ENCODE peak calls at places on chromosomes 12 and 14, in nine cellular contexts. A is upper lobe of right lung, T is esophagus squamous epithelium, I is body of pancreas, Y is pancreas, N is mucosa of descending colon, S is colonic mucosa, E is gastrocnemius medialis, W is right lobe of liver. X is an unnamed sample.

GRCh38 chr12:42792265-42792664 is 202.7 kb upstream of the PRICKLE1 start:
- DNase-seq in A (no peak), T (no peak), I (no peak), Y (no peak), N (no peak), S (no peak), E (no peak), W (no peak), X (no peak)

GRCh38 chr14:92846162-92846897 is 52.2 kb downstream of the GOLGA5 start:
- DNase-seq in A (no peak), T (no peak), I (peak; percentile 62), Y (no peak), N (no peak), S (no peak), E (no peak), W (no peak), X (peak; percentile 59)

GRCh38 chr12:97386133-97386581 is 76.4 kb upstream of the RMST start:
- DNase-seq in A (no peak), T (no peak), I (no peak), Y (no peak), N (no peak), S (no peak), E (no peak), W (no peak), X (no peak)

GRCh38 chr12:75656650-75657049 is 145.2 kb upstream of the KRR1 start:
- DNase-seq in A (no peak), T (no peak), I (no peak), Y (no peak), N (no peak), S (no peak), E (no peak), W (no peak), X (no peak)

GRCh38 chr12:93860659-93861373 is 183.6 kb downstream of the CRADD start:
- DNase-seq in A (no peak), T (no peak), I (no peak), Y (no peak), N (no peak), S (no peak), E (no peak), W (no peak), X (no peak)

GRCh38 chr12:95997911-95998510 is 1.9 kb upstream of the HAL start:
- DNase-seq in A (no peak), T (no peak), I (no peak), Y (no peak), N (no peak), S (no peak), E (no peak), W (no peak), X (no peak)

GRCh38 chr12:24111101-24111500 is 161.6 kb upstream of the SOX5 start:
- DNase-seq in A (no peak), T (no peak), I (no peak), Y (no peak), N (no peak), S (no peak), E (no peak), W (no peak), X (no peak)

GRCh38 chr14:60328588-60328987 is 79.6 kb downstream of the PPM1A start:
- DNase-seq in A (no peak), T (no peak), I (no peak), Y (no peak), N (no peak), S (no peak), E (no peak), W (no peak), X (no peak)

GRCh38 chr12:12582895-12583303 is 20.2 kb upstream of the DUSP16 start:
- DNase-seq in A (no peak), T (no peak), I (no peak), Y (no peak), N (no peak), S (peak; percentile 35), E (no peak), W (no peak), X (peak; percentile 85)

GRCh38 chr12:101781834-101782543 is 42.7 kb upstream of the SYCP3 start:
- DNase-seq in A (no peak), T (no peak), I (no peak), Y (no peak), N (no peak), S (no peak), E (no peak), W (no peak), X (no peak)

GRCh38 chr14:102885686-102886447 is 36.6 kb upstream of the AMN start:
- DNase-seq in A (no peak), T (no peak), I (no peak), Y (no peak), N (no peak), S (no peak), E (no peak), W (no peak), X (no peak)

GRCh38 chr14:102057480-102058114 is 29.2 kb downstream of the HSP90AA1 start:
- DNase-seq in A (no peak), T (no peak), I (no peak), Y (no peak), N (no peak), S (no peak), E (no peak), W (no peak), X (no peak)

GRCh38 chr12:108966378-108967151 is 54.3 kb downstream of the SVOP start:
- DNase-seq in A (no peak), T (no peak), I (no peak), Y (no peak), N (no peak), S (no peak), E (peak; percentile 13), W (no peak), X (no peak)

GRCh38 chr12:53328043-53328435 is 6.6 kb upstream of the AAAS start:
- DNase-seq in A (no peak), T (no peak), I (no peak), Y (no peak), N (no peak), S (no peak), E (no peak), W (no peak), X (no peak)
- H3K4me3 ChIP-seq in A (no peak overlapping the region), T (no peak overlapping the region), I (no peak overlapping the region), Y (no peak overlapping the region), N (no peak overlapping the region), S (no peak overlapping the region), E (no peak overlapping the region), W (no peak overlapping the region), X (no peak overlapping the region)

DNA sequence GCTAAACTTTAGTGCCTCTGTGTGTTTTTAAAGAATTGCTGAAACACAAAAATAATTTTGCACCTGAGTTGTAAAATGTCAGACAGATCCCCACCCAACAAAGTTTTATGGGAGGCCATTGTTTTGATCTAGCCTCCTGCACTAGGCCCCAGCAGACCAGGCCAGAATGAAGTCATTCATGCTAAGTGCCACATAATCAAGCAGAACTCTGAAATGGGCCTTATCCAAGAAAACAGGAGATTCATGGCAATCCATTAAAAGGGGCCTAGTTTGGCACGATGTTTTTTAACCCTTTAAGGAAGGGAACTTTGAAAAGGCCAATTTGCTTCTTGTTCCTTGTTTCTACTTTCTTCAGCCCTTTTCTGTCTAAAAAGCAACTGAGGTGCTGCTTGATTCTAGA is 260.9 kb downstream of the ITPR2 start:
- DNase-seq in A (no peak), T (no peak), I (no peak), Y (no peak), N (no peak), S (peak; percentile 34), E (no peak), W (no peak), X (no peak)
- H3K36me3 ChIP-seq in A (no peaks in the 10 kb centered on the region), T (no peaks in the 10 kb centered on the region), I (no peaks in the 10 kb centered on the region), Y (no peaks in the 10 kb centered on the region), N (no peaks in the 10 kb centered on the region), S (no peaks in the 10 kb centered on the region), E (no peaks in the 10 kb centered on the region), W (no peaks in the 10 kb centered on the region), X (peaks cover 4% of the 10 kb centered on the region)

GRCh38 chr12:63779498-63780481 is at the start of gene RXYLT1:
- DNase-seq in A (peak; percentile 94), T (peak; percentile 26), I (peak; percentile 81), Y (peak; percentile 87), N (peak; percentile 92), S (peak; percentile 88), E (peak; percentile 74), W (peak; percentile 92), X (peak; percentile 91)
- TF ChIP-seq CTCF in A (no peak), T (no peak), I (no peak), Y (no peak), N (no peak), S (no peak), E (peak; percentile 26), W (no peak), X (no peak)

GRCh38 chr14:69356903-69357543 is 41.1 kb downstream of the ERH start:
- DNase-seq in A (no peak), T (no peak), I (no peak), Y (no peak), N (no peak), S (no peak), E (no peak), W (no peak), X (no peak)

GRCh38 chr14:69355155-69355954 is 42.7 kb downstream of the ERH start:
- DNase-seq in A (no peak), T (no peak), I (no peak), Y (no peak), N (no peak), S (no peak), E (no peak), W (no peak), X (no peak)

GRCh38 chr14:69353168-69353567 is 44.9 kb downstream of the ERH start:
- DNase-seq in A (no peak), T (no peak), I (no peak), Y (no peak), N (no peak), S (no peak), E (no peak), W (no peak), X (no peak)

GRCh38 chr14:69355955-69356321 is 42.2 kb downstream of the ERH start:
- DNase-seq in A (no peak), T (no peak), I (no peak), Y (no peak), N (no peak), S (no peak), E (peak; percentile 19), W (no peak), X (no peak)

DNA sequence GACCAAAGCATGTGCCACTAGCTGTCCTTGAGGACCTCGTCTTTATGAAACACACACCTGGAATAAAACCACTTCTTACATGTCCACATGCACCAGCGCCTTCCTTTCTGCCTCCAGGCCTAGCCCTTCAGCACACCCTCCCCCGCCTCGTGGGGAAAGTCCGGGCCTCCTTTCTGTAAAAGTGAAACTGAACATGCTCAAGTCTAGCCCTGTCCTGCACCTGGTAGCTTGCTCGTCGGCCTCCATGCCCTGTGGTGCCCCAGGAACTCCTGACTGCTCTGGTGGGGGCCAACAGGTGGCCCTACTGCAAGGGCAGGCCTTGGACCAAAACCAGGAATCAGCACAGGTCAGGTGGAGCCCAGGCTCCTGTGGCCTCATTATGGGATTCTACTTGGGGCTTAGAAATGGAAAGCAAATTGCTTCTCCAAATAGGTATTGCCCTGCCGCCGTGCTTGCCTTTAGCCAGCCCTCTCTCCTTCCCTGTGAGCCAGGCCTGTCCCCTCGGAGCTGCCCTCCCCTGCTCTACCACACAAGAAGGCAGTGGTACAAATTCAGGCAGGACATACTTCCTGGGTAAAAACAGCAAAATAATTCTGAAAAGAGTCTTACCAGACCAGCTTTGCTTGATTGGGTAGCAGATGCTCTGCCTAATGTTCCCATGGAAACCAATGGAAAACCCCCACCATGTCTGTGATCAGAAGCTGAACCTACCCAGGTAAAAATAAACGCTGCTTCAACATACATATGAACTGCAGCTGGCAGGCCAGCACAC is 43.5 kb downstream of the ERH start:
- DNase-seq in A (no peak), T (no peak), I (no peak), Y (no peak), N (peak; percentile 70), S (peak; percentile 32), E (no peak), W (no peak), X (peak; percentile 86)
- H3K4me3 ChIP-seq in A (no peak overlapping the region), T (no peak overlapping the region), I (no peak overlapping the region), Y (no peak overlapping the region), N (no peak overlapping the region), S (no peak overlapping the region), E (no peak overlapping the region), W (no peak overlapping the region), X (peak overlapping the region; percentile 47)

GRCh38 chr14:94381149-94382030 is 7.0 kb downstream of the SERPINA1 start:
- DNase-seq in A (no peak), T (no peak), I (peak; percentile 0), Y (no peak), N (no peak), S (no peak), E (no peak), W (no peak), X (no peak)
- H3K36me3 ChIP-seq in A (peaks cover 8% of the 10 kb centered on the region), T (no peaks in the 10 kb centered on the region), I (no peaks in the 10 kb centered on the region), Y (no peaks in the 10 kb centered on the region), N (no peaks in the 10 kb centered on the region), S (no peaks in the 10 kb centered on the region), E (no peaks in the 10 kb centered on the region), W (peaks cover 76% of the 10 kb centered on the region), X (no peaks in the 10 kb centered on the region)

X was measured in GM06990.